ENCODE peak calls at places on chromosomes 6 and 20, in four cellular contexts. One of them, this sample, is unnamed.

GRCh38 chr6:12369355-12369754 is 79.2 kb downstream of the EDN1 start:
- DNase-seq in BE2C: no peak
- DNase-seq in NT2/D1: no peak
- DNase-seq in breast epithelium: no peak
- DNase-seq in this sample: no peak

GRCh38 chr6:130473886-130474285 is 108.1 kb downstream of the TMEM200A start:
- DNase-seq in breast epithelium: no peak
- DNase-seq in BE2C: no peak
- DNase-seq in NT2/D1: no peak
- DNase-seq in this sample: no peak

GRCh38 chr6:117397536-117398227 is 28.1 kb downstream of the ROS1 start:
- DNase-seq in breast epithelium: no peak
- DNase-seq in BE2C: no peak
- DNase-seq in NT2/D1: no peak
- DNase-seq in this sample: no peak

GRCh38 chr20:23120936-23121765 is 35.0 kb upstream of the CD93 start:
- DNase-seq in NT2/D1: no peak
- DNase-seq in BE2C: no peak
- DNase-seq in breast epithelium: no peak
- DNase-seq in this sample: no peak

GRCh38 chr6:28252507-28252975 is 472 bp upstream of the ZKSCAN4 start:
- DNase-seq in NT2/D1: no peak
- DNase-seq in BE2C: no peak
- DNase-seq in breast epithelium: no peak
- DNase-seq in this sample: no peak

GRCh38 chr6:124679392-124679791 is 282.8 kb upstream of the RNF217 start:
- DNase-seq in BE2C: no peak
- DNase-seq in NT2/D1: no peak
- DNase-seq in breast epithelium: no peak
- DNase-seq in this sample: no peak

GRCh38 chr6:44270526-44271405 is 516 bp downstream of the TMEM151B start:
- DNase-seq in NT2/D1: no peak
- DNase-seq in breast epithelium: no peak
- DNase-seq in BE2C: peak; percentile 64
- DNase-seq in this sample: no peak

GRCh38 chr6:18161437-18161836 is 6.2 kb downstream of the KDM1B start:
- DNase-seq in breast epithelium: no peak
- DNase-seq in BE2C: no peak
- DNase-seq in NT2/D1: no peak
- DNase-seq in this sample: no peak

GRCh38 chr20:18712877-18713276 is 100.7 kb upstream of the SCP2D1 start:
- DNase-seq in breast epithelium: no peak
- DNase-seq in NT2/D1: peak; percentile 23
- DNase-seq in BE2C: peak; percentile 37
- DNase-seq in this sample: no peak

GRCh38 chr20:25039697-25040437 is 18.1 kb downstream of the ACSS1 start:
- DNase-seq in NT2/D1: no peak
- DNase-seq in BE2C: no peak
- DNase-seq in breast epithelium: peak; percentile 98
- DNase-seq in this sample: peak; percentile 98

GRCh38 chr6:117317261-117317660 is 51.9 kb downstream of the VGLL2 start:
- DNase-seq in NT2/D1: peak; percentile 3
- DNase-seq in BE2C: no peak
- DNase-seq in breast epithelium: no peak
- DNase-seq in this sample: no peak

GRCh38 chr6:65116326-65116725 is 590.7 kb downstream of the EYS start:
- DNase-seq in NT2/D1: no peak
- DNase-seq in breast epithelium: no peak
- DNase-seq in BE2C: no peak
- DNase-seq in this sample: no peak

GRCh38 chr6:156634971-156635371 is 142.2 kb upstream of the ARID1B start:
- DNase-seq in BE2C: no peak
- DNase-seq in NT2/D1: no peak
- DNase-seq in breast epithelium: no peak
- DNase-seq in this sample: no peak

GRCh38 chr20:33475381-33476160 is 14.3 kb upstream of the CBFA2T2 start:
- DNase-seq in NT2/D1: no peak
- DNase-seq in breast epithelium: no peak
- DNase-seq in BE2C: peak; percentile 15
- DNase-seq in this sample: no peak

GRCh38 chr20:38392356-38392755 is 42.8 kb downstream of the SNHG17 start:
- DNase-seq in NT2/D1: no peak
- DNase-seq in BE2C: no peak
- DNase-seq in breast epithelium: no peak
- DNase-seq in this sample: no peak

GRCh38 chr6:126147416-126147815 is 161.1 kb downstream of the TRMT11 start:
- DNase-seq in NT2/D1: no peak
- DNase-seq in breast epithelium: no peak
- DNase-seq in BE2C: no peak
- DNase-seq in this sample: no peak

GRCh38 chr6:149079911-149080501 is 237.5 kb upstream of the TAB2 start:
- DNase-seq in BE2C: peak; percentile 72
- DNase-seq in NT2/D1: no peak
- DNase-seq in breast epithelium: peak; percentile 57
- DNase-seq in this sample: peak; percentile 64

GRCh38 chr20:50425076-50425475 is 85.1 kb upstream of the PTPN1 start:
- DNase-seq in NT2/D1: no peak
- DNase-seq in breast epithelium: no peak
- DNase-seq in BE2C: peak; percentile 74
- DNase-seq in this sample: peak; percentile 42

GRCh38 chr6:43011207-43011606 is 2.5 kb downstream of the MEA1 start:
- DNase-seq in breast epithelium: no peak
- DNase-seq in BE2C: no peak
- DNase-seq in NT2/D1: no peak
- DNase-seq in this sample: no peak

GRCh38 chr6:129713806-129714338 is 3.9 kb upstream of the ARHGAP18 start:
- DNase-seq in breast epithelium: no peak
- DNase-seq in BE2C: no peak
- DNase-seq in NT2/D1: no peak
- DNase-seq in this sample: no peak

GRCh38 chr6:11868392-11868791 is 89.8 kb upstream of the ADTRP start:
- DNase-seq in breast epithelium: no peak
- DNase-seq in NT2/D1: no peak
- DNase-seq in BE2C: no peak
- DNase-seq in this sample: no peak

GRCh38 chr20:32663704-32664351 is 9.9 kb downstream of the C20orf203 start:
- DNase-seq in BE2C: no peak
- DNase-seq in NT2/D1: no peak
- DNase-seq in breast epithelium: no peak
- DNase-seq in this sample: no peak

GRCh38 chr6:39425346-39426056 is 103.0 kb upstream of the KCNK16 start:
- DNase-seq in breast epithelium: no peak
- DNase-seq in BE2C: no peak
- DNase-seq in NT2/D1: no peak
- DNase-seq in this sample: no peak

GRCh38 chr6:42729731-42730130 is 7.3 kb upstream of the PRPH2 start:
- DNase-seq in breast epithelium: no peak
- DNase-seq in BE2C: no peak
- DNase-seq in NT2/D1: no peak
- DNase-seq in this sample: no peak

GRCh38 chr20:35611482-35611881 is 4.1 kb upstream of the SPAG4 start:
- DNase-seq in BE2C: no peak
- DNase-seq in breast epithelium: no peak
- DNase-seq in NT2/D1: no peak
- DNase-seq in this sample: no peak
- H3K4me1 ChIP-seq in BE2C: no peaks in the 10 kb centered on the region
- H3K4me1 ChIP-seq in breast epithelium: no peaks in the 10 kb centered on the region
- H3K4me1 ChIP-seq in NT2/D1: peaks cover 5% of the 10 kb centered on the region
- H3K4me1 ChIP-seq in this sample: no peaks in the 10 kb centered on the region

GRCh38 chr6:136764522-136764993 is 27.7 kb downstream of the MAP3K5 start:
- DNase-seq in BE2C: no peak
- DNase-seq in NT2/D1: no peak
- DNase-seq in breast epithelium: no peak
- DNase-seq in this sample: no peak

GRCh38 chr6:136763255-136763654 is 29.0 kb downstream of the MAP3K5 start:
- DNase-seq in NT2/D1: no peak
- DNase-seq in BE2C: no peak
- DNase-seq in breast epithelium: no peak
- DNase-seq in this sample: no peak

GRCh38 chr6:136763716-136764521 is 28.4 kb downstream of the MAP3K5 start:
- DNase-seq in NT2/D1: no peak
- DNase-seq in BE2C: no peak
- DNase-seq in breast epithelium: no peak
- DNase-seq in this sample: no peak

GRCh38 chr6:136761227-136761922 is 30.9 kb downstream of the MAP3K5 start:
- DNase-seq in breast epithelium: peak; percentile 72
- DNase-seq in NT2/D1: no peak
- DNase-seq in BE2C: no peak
- DNase-seq in this sample: no peak

DNA sequence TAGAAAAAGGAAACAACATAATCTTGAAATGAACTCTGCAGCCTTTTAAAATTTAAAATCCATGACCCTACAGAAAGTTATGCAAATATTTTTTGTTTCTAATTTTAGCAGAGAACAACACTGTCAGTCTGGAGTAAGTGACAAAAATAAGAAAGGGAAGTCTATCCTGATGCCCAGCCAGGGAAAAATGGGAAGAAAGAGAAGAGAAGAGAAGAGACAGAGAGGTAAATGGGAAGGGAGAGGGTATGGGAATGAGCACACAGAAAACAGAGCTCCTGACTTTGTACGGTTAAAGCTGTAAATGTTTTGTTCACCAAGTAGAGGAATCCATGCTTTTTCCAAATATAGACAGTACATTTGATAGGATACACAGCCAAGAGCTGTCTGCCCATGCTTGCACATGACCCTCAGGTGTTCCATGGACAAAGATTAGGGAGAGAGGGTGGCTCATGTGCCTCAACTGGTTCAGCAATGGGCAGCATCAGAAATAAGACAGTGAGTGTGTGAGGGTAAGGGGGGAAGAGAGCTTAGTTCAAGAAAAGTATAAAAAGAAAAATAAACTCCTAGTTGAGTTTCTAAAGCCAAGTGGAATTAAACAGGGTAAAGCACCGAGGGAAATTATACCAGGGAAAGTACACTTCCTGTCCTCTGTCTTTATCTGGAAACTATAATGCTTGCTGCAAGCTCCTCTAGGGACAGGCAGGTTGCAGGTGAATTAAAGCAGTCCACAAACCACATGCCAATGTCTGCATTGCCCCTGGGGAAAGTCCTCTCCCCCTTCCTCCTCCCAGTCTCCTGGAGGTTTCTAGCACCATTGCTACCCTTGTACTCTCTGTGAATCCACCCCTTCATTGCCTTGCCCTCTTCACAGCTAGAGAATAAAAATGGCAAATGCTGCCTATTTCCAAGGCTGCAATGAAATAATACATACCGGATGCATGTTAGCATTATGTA is 30.0 kb downstream of the MAP3K5 start:
- DNase-seq in BE2C: no peak
- DNase-seq in NT2/D1: no peak
- DNase-seq in breast epithelium: no peak
- DNase-seq in this sample: no peak
- H3K4me3 ChIP-seq in BE2C: no peak overlapping the region
- H3K4me3 ChIP-seq in NT2/D1: no peak overlapping the region
- H3K4me3 ChIP-seq in breast epithelium: peak overlapping the region; percentile 41
- H3K4me3 ChIP-seq in this sample: peak overlapping the region; percentile 27

GRCh38 chr6:159181914-159182313 is 12.7 kb downstream of the FNDC1 start:
- DNase-seq in NT2/D1: no peak
- DNase-seq in breast epithelium: no peak
- DNase-seq in BE2C: no peak
- DNase-seq in this sample: no peak
- H3K27me3 ChIP-seq in NT2/D1: no peaks in the 10 kb centered on the region
- H3K27me3 ChIP-seq in breast epithelium: no peaks in the 10 kb centered on the region
- H3K27me3 ChIP-seq in BE2C: peaks cover 8% of the 10 kb centered on the region
- H3K27me3 ChIP-seq in this sample: no peaks in the 10 kb centered on the region

GRCh38 chr6:30912746-30913520 is 1.1 kb upstream of the VARS2 start:
- DNase-seq in breast epithelium: no peak
- DNase-seq in NT2/D1: no peak
- DNase-seq in BE2C: no peak
- DNase-seq in this sample: no peak
- H3K4me1 ChIP-seq in breast epithelium: peaks cover 19% of the 10 kb centered on the region
- H3K4me1 ChIP-seq in NT2/D1: peaks cover 6% of the 10 kb centered on the region
- H3K4me1 ChIP-seq in BE2C: peaks cover 3% of the 10 kb centered on the region
- H3K4me1 ChIP-seq in this sample: no peaks in the 10 kb centered on the region

DNA sequence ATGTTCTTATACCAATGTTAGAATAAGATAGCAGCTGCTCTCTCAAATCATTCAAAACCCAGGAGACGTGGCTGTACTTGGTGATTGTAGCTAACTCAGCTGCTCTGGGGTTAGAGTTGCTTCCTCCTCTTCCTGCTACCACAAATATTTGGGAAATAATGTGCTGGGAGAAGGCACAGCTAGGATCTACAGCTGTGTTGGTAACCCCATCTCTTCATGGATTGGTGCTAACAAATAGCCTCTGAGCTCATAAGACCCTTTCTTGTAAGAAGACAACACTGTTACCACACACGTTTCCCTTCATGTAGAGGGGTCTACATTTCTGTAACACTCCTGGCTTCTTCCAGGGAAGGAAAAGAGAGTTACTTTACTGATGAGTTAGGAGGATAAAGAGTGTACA is 911.0 kb upstream of the CITED2 start:
- DNase-seq in BE2C: no peak
- DNase-seq in breast epithelium: no peak
- DNase-seq in NT2/D1: no peak
- DNase-seq in this sample: no peak
- H3K4me3 ChIP-seq in BE2C: no peak overlapping the region
- H3K4me3 ChIP-seq in breast epithelium: no peak overlapping the region
- H3K4me3 ChIP-seq in NT2/D1: no peak overlapping the region
- H3K4me3 ChIP-seq in this sample: no peak overlapping the region

DNA sequence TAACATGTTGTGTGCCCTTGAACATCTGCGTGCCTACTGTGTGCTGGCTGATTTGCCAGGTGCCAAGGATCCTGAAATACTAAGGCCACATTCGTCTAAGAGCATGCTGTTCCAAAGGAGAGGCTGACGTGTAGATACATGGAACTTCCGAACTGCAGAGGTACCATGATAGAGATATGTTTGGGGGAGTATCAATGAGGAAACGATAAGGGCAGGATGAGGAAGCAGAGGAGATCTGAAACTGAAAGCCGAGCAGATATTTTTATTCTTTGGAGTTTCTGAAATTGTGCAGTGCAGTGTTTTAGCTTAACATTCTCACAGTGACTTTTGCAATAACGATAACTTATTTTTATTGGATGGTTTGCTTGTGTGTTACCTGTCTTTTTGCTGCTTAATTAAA is 24.3 kb downstream of the BMP6 start:
- DNase-seq in breast epithelium: no peak
- DNase-seq in BE2C: no peak
- DNase-seq in NT2/D1: no peak
- DNase-seq in this sample: no peak
- H3K27me3 ChIP-seq in breast epithelium: no peaks in the 10 kb centered on the region
- H3K27me3 ChIP-seq in BE2C: peaks cover 27% of the 10 kb centered on the region
- H3K27me3 ChIP-seq in NT2/D1: no peaks in the 10 kb centered on the region
- H3K27me3 ChIP-seq in this sample: no peaks in the 10 kb centered on the region

GRCh38 chr6:136739501-136739900 is 52.8 kb downstream of the MAP3K5 start:
- DNase-seq in breast epithelium: no peak
- DNase-seq in BE2C: no peak
- DNase-seq in NT2/D1: no peak
- DNase-seq in this sample: no peak
- H3K4me1 ChIP-seq in breast epithelium: no peaks in the 10 kb centered on the region
- H3K4me1 ChIP-seq in BE2C: no peaks in the 10 kb centered on the region
- H3K4me1 ChIP-seq in NT2/D1: no peaks in the 10 kb centered on the region
- H3K4me1 ChIP-seq in this sample: no peaks in the 10 kb centered on the region

DNA sequence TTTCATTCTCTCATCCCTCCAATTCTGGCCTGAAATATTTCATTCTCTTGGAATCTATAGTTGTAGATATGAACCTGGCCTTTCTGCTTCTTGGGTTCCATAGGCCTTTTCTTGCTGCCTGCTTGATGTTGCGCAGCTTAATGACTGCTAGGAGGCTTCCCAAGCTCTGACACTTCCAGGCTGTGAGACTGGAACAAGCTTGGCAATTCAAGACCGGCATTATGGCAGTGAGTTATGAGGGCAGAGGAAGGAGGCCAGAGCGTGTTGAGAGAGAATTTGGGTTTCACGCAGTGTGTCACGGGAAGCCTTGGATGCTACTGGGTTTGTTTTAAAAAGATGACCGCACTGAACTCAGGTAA is 948 bp upstream of the DNAJC5 start:
- DNase-seq in BE2C: no peak
- DNase-seq in NT2/D1: no peak
- DNase-seq in breast epithelium: no peak
- DNase-seq in this sample: no peak
- H3K4me3 ChIP-seq in BE2C: peak overlapping the region; percentile 48
- H3K4me3 ChIP-seq in NT2/D1: peak overlapping the region; percentile 44
- H3K4me3 ChIP-seq in breast epithelium: peak overlapping the region; percentile 85
- H3K4me3 ChIP-seq in this sample: peak overlapping the region; percentile 62

This sample was measured in tibial artery.